ENCODE peak calls at places on chromosomes 5 and 9, in nine cellular contexts. O is fibroblast of mammary gland, M is Calu3, E is HepG2, A is body of pancreas, G is A549, I is cardiac fibroblast, H is OCI-LY7, B is MCF 10A. Q is an unnamed sample.

GRCh38 chr9:131475956-131476776 is 26.6 kb upstream of the POMT1 start:
- DNase-seq in O (no peak), M (no peak), E (no peak), A (no peak), G (no peak), I (no peak), H (no peak), B (no peak), Q (no peak)

GRCh38 chr9:112361602-112362001 is 18.3 kb upstream of the HSDL2 start:
- DNase-seq in O (peak; percentile 58), M (peak; percentile 12), E (peak; percentile 37), A (no peak), G (no peak), I (peak; percentile 64), H (peak; percentile 68), B (peak; percentile 48), Q (no peak)

GRCh38 chr5:80141147-80141671 is 106.1 kb downstream of the THBS4 start:
- DNase-seq in O (peak; percentile 80), M (no peak), E (no peak), A (peak; percentile 54), G (no peak), I (peak; percentile 74), H (no peak), B (no peak), Q (no peak)

GRCh38 chr9:100426532-100427365 is at the start of gene MSANTD3:
- DNase-seq in O (peak; percentile 70), M (peak; percentile 58), E (peak; percentile 76), A (peak; percentile 70), G (peak; percentile 74), I (peak; percentile 61), H (peak; percentile 81), B (peak; percentile 67), Q (peak; percentile 57)

GRCh38 chr9:36101916-36102741 is 34.4 kb upstream of the GLIPR2 start:
- DNase-seq in O (peak; percentile 98), M (peak; percentile 1), E (peak; percentile 57), A (no peak), G (peak; percentile 47), I (peak; percentile 96), H (no peak), B (peak; percentile 65), Q (no peak)

GRCh38 chr5:81759632-81760005 is 8.7 kb upstream of the SSBP2 start:
- DNase-seq in O (no peak), M (no peak), E (no peak), A (no peak), G (no peak), I (peak; percentile 14), H (peak; percentile 36), B (no peak), Q (no peak)

GRCh38 chr9:121808781-121809180 is 157.3 kb downstream of the DAB2IP start:
- DNase-seq in O (no peak), M (no peak), E (no peak), A (no peak), G (no peak), I (no peak), H (no peak), B (no peak), Q (no peak)

GRCh38 chr9:79012561-79012960 is 559.2 kb upstream of the TLE4 start:
- DNase-seq in O (peak; percentile 68), M (no peak), E (no peak), A (no peak), G (no peak), I (peak; percentile 26), H (no peak), B (no peak), Q (no peak)

GRCh38 chr9:99019523-99020331 is 76.0 kb downstream of the COL15A1 start:
- DNase-seq in O (peak; percentile 97), M (no peak), E (no peak), A (no peak), G (peak; percentile 35), I (peak; percentile 92), H (no peak), B (peak; percentile 69), Q (no peak)
- TF ChIP-seq CTCF in O (no peak), M (no peak), E (no peak), A (no peak), G (no peak), I (no peak), H (no peak), B (no peak), Q (no peak)

GRCh38 chr9:23496827-23497226 is 329.2 kb downstream of the ELAVL2 start:
- DNase-seq in O (no peak), M (no peak), E (no peak), A (no peak), G (no peak), I (no peak), H (no peak), B (no peak), Q (no peak)

GRCh38 chr9:23493219-23493618 is 332.8 kb downstream of the ELAVL2 start:
- DNase-seq in O (no peak), M (no peak), E (no peak), A (no peak), G (no peak), I (no peak), H (no peak), B (no peak), Q (no peak)

DNA sequence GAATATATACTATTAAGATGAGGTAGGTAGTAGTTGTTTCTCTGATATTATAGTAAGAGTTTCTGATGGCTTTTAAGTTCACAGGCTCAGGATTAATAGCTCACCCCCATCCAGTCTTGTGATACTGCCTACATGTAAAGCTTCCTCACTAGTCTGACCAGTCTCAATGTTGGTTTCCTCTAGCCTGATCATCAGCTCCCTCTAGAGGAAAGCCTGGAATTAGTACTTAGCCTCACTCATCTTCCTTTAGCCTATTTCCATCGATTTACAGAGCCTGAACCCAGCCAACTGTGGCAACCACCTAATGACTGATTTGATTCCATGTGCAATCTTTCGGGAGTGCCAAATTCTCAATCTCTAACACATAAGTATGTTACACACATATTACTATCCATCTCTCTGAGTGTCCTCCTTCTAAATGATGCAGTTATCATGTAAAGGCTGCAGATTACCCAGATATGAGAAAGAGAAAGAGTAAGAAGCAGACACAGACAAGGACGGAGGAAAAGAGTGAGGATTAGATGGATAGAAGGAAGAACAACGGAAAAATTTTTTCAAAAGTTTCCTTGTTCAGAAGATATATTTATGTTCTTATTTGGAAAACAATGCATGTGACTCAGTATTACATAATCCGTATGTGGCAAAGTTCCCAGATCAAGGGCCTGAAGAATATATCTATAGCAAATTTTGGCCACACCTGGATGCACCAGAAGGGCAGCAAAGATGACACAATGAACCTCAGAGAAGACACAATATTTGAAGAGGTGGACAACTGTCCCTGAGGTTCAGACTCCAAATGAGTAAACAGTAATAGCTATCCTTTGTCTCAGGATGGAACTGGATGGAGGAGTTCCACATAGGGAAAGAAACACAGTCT is 333.7 kb downstream of the ELAVL2 start:
- DNase-seq in O (peak; percentile 58), M (peak; percentile 10), E (peak; percentile 31), A (no peak), G (peak; percentile 13), I (peak; percentile 1), H (peak; percentile 37), B (peak; percentile 58), Q (no peak)
- TF ChIP-seq CTCF in O (peak; percentile 64), M (no peak), E (peak; percentile 63), A (peak; percentile 45), G (peak; percentile 31), I (peak; percentile 31), H (peak; percentile 78), B (peak; percentile 37), Q (no peak)

GRCh38 chr5:138351517-138351916 is 968 bp upstream of the KDM3B start:
- DNase-seq in O (no peak), M (no peak), E (no peak), A (no peak), G (no peak), I (no peak), H (no peak), B (no peak), Q (no peak)

GRCh38 chr5:138353550-138353893 is 1.0 kb downstream of the KDM3B start:
- DNase-seq in O (peak; percentile 39), M (no peak), E (no peak), A (no peak), G (no peak), I (no peak), H (peak; percentile 68), B (no peak), Q (peak; percentile 56)

GRCh38 chr5:138352071-138352721 is at the start of gene KDM3B:
- DNase-seq in O (peak; percentile 84), M (peak; percentile 98), E (peak; percentile 76), A (peak; percentile 90), G (peak; percentile 87), I (peak; percentile 88), H (peak; percentile 90), B (peak; percentile 86), Q (peak; percentile 88)

GRCh38 chr5:138354387-138354786 is 1.9 kb downstream of the KDM3B start:
- DNase-seq in O (no peak), M (no peak), E (no peak), A (no peak), G (no peak), I (no peak), H (no peak), B (no peak), Q (no peak)

DNA sequence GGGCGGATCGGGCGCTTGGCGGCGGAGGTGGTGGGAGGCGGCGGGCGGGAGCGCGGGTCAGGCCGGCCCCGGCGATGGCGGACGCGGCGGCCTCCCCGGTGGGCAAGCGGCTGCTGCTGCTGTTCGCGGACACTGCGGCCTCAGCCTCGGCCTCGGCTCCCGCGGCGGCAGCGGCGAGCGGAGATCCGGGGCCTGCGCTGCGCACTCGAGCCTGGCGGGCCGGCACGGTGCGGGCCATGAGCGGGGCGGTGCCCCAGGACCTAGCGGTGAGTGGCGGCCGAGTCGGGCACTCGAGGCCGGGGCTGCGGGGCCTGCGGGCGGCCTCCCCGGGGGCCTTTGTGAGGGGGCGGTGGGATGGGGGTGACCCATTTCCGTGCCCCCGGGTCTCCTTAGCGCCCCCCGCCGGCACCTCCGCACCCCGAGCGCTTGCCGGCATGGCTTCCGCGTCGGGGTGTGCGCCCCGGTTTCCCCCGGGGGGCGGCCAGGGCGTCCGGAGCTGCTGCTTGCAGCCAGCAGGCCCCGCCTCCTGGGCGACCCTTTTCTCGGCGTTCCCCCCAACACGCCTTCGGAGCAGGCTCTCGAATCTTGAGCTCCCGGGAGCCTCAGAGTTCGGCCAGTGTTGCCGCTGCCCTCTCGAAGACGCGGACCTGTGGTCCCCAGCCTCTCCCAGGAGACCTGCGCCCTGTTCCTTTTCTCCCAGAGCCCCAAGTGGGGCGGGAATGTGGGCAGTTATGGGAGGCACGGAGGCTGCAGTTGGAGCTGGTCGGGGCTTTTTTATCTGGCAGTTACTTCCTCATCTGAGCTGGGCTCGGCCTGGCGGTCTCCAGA is 451 bp downstream of the KDM3B start:
- DNase-seq in O (peak; percentile 20), M (peak; percentile 80), E (peak; percentile 26), A (peak; percentile 61), G (peak; percentile 39), I (peak; percentile 63), H (peak; percentile 71), B (peak; percentile 72), Q (peak; percentile 79)
- TF ChIP-seq CTCF in O (no peak), M (peak; percentile 43), E (peak; percentile 56), A (no peak), G (peak; percentile 57), I (no peak), H (peak; percentile 53), B (peak; percentile 29), Q (peak; percentile 65)

DNA sequence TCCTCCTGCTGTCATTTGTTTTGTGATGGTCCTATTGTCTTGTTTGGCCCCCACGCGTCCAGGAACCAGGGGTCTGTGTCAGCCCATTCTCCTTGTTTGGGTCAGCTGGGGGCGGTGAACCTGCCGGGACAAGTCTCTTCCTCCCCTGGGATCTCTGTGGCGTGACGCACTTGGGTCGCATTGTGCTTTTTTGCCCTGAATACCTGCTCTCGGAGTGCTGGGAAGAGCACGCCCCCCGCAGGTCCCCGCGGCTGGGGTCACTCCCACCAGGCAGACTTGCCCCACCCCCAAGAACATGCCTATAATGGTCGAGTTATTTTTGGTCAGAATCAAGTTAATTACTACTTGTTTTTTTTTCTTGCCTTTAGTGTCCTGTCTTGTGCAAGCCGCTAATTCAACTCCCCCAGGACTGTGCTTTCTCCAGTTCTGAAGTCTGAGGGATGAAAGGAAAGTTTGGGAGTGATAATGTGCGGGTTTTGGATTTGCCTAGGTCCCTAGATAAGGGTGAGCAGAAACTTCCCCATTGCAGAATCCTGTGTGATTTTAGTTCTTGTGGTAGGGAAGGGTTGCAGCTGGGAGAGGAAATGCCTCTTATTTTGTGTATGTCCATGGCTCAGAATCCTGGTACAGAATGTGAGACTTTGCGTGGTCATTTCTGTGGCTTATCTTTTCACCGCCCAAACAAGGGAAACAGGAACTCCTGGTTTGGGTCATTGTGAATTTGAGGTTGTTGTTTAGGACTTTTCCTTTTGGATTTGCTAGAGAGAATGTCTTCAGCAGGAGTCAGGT is 791 bp downstream of the ACER2 start:
- DNase-seq in O (peak; percentile 8), M (peak; percentile 32), E (peak; percentile 43), A (peak; percentile 48), G (peak; percentile 33), I (peak; percentile 38), H (peak; percentile 55), B (peak; percentile 37), Q (peak; percentile 16)
- TF ChIP-seq CTCF in O (no peak), M (no peak), E (peak; percentile 46), A (peak; percentile 5), G (no peak), I (no peak), H (peak; percentile 29), B (no peak), Q (no peak)

Q was measured in activated CD8-positive, alpha-beta T cell treated with anti-CD3 and anti-CD28 coated beads for 36 hours.